ENCODE peak calls at places on chromosomes 3 and 15, in nine cellular contexts. T is fibroblast of lung, H is heart right ventricle, A is body of pancreas, I is pancreas, P is psoas muscle, U is A549, J is GM23338, Z is hepatocyte. F is an unnamed sample.
A peak's percentile ranks its signal among the peaks of the same experiment; 100 is the strongest.

GRCh38 chr15:61364871-61365270 is 135.8 kb upstream of the RORA start:
- DNase-seq in T (no peak), H (no peak), A (no peak), I (no peak), P (no peak), U (no peak), J (peak; percentile 88), Z (peak; percentile 73), F (peak; percentile 6)

GRCh38 chr3:114374433-114374832 is 80.6 kb downstream of the TIGIT start:
- DNase-seq in T (no peak), H (no peak), A (no peak), I (no peak), P (no peak), U (no peak), J (no peak), Z (no peak), F (no peak)

GRCh38 chr3:23480981-23481380 is 277.9 kb downstream of the UBE2E2 start:
- DNase-seq in T (no peak), H (no peak), A (no peak), I (no peak), P (no peak), U (no peak), J (no peak), Z (no peak), F (no peak)

GRCh38 chr3:11238880-11239279 is 33.3 kb upstream of the ATG7 start:
- DNase-seq in T (peak; percentile 99), H (no peak), A (no peak), I (no peak), P (no peak), U (no peak), J (no peak), Z (no peak), F (peak; percentile 86)

GRCh38 chr15:99973351-99973750 is 240.1 kb upstream of the LYSMD4 start:
- DNase-seq in T (no peak), H (no peak), A (no peak), I (no peak), P (no peak), U (no peak), J (no peak), Z (no peak), F (no peak)

GRCh38 chr3:64687381-64687780 is 419 bp downstream of the ADAMTS9 start:
- DNase-seq in T (peak; percentile 1), H (no peak), A (no peak), I (no peak), P (no peak), U (no peak), J (no peak), Z (no peak), F (no peak)

GRCh38 chr15:41115652-41116115 is 396 bp downstream of the INO80 start:
- DNase-seq in T (peak; percentile 59), H (peak; percentile 59), A (peak; percentile 73), I (peak; percentile 69), P (peak; percentile 78), U (peak; percentile 30), J (peak; percentile 82), Z (peak; percentile 86), F (peak; percentile 69)

GRCh38 chr3:101066776-101067175 is 73.6 kb upstream of the ABI3BP start:
- DNase-seq in T (peak; percentile 65), H (no peak), A (no peak), I (no peak), P (no peak), U (no peak), J (no peak), Z (no peak), F (peak; percentile 24)

GRCh38 chr3:99545941-99546580 is 92.3 kb upstream of the COL8A1 start:
- DNase-seq in T (no peak), H (no peak), A (no peak), I (no peak), P (no peak), U (no peak), J (no peak), Z (no peak), F (no peak)

GRCh38 chr15:79816565-79816964 is 80.2 kb downstream of the MTHFS start:
- DNase-seq in T (no peak), H (no peak), A (no peak), I (no peak), P (no peak), U (no peak), J (no peak), Z (no peak), F (no peak)

GRCh38 chr3:24400015-24400414 is 94.6 kb downstream of the THRB start:
- DNase-seq in T (no peak), H (no peak), A (no peak), I (no peak), P (no peak), U (no peak), J (no peak), Z (no peak), F (no peak)

GRCh38 chr15:68277605-68278344 is at the start of gene FEM1B:
- DNase-seq in T (peak; percentile 93), H (peak; percentile 91), A (peak; percentile 92), I (peak; percentile 87), P (peak; percentile 93), U (peak; percentile 93), J (peak; percentile 94), Z (peak; percentile 95), F (peak; percentile 92)

GRCh38 chr15:68278345-68279217 is 1.0 kb downstream of the FEM1B start:
- DNase-seq in T (peak; percentile 66), H (peak; percentile 59), A (peak; percentile 74), I (no peak), P (no peak), U (peak; percentile 56), J (no peak), Z (no peak), F (peak; percentile 26)

GRCh38 chr15:68275165-68275746 is 2.3 kb upstream of the FEM1B start:
- DNase-seq in T (no peak), H (no peak), A (no peak), I (no peak), P (no peak), U (no peak), J (no peak), Z (peak; percentile 30), F (no peak)

GRCh38 chr15:68277131-68277604 is 377 bp upstream of the FEM1B start:
- DNase-seq in T (peak; percentile 65), H (peak; percentile 64), A (peak; percentile 39), I (no peak), P (no peak), U (peak; percentile 55), J (peak; percentile 87), Z (peak; percentile 70), F (peak; percentile 56)

GRCh38 chr15:68276668-68277067 is 877 bp upstream of the FEM1B start:
- DNase-seq in T (no peak), H (no peak), A (no peak), I (no peak), P (no peak), U (no peak), J (no peak), Z (no peak), F (no peak)
- H3K4me1 ChIP-seq in T (peaks cover 30% of the 10 kb centered on the region), H (peaks cover 73% of the 10 kb centered on the region), A (peaks cover 41% of the 10 kb centered on the region), I (peaks cover 31% of the 10 kb centered on the region), P (peaks cover 58% of the 10 kb centered on the region), U (peaks cover 68% of the 10 kb centered on the region), J (peaks cover 52% of the 10 kb centered on the region), Z (peaks cover 39% of the 10 kb centered on the region), F (peaks cover 46% of the 10 kb centered on the region)

DNA sequence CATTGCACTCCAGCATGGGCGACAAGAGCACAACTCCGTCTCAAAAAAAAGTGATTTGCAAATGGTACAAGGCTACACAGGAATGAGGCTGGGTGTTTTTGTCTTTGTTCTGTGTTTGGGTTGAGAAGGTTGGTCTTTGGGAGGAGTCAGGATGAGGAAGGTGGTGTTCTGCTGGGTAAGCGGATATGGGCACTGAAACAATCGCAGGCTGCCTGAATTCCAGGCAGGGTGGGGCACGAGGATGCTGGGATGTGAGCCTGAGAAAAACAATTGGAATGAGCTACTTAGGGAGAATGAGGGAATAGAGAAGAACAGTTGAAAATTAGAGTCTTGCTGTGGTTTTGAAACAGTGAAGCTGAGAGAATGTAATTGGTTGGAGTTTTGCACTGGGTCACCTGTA is 51.6 kb downstream of the ZBTB38 start:
- DNase-seq in T (no peak), H (no peak), A (no peak), I (no peak), P (no peak), U (no peak), J (no peak), Z (no peak), F (no peak)
- H3K4me3 ChIP-seq in T (no peak overlapping the region), H (no peak overlapping the region), A (no peak overlapping the region), I (no peak overlapping the region), P (no peak overlapping the region), U (no peak overlapping the region), J (no peak overlapping the region), Z (no peak overlapping the region), F (no peak overlapping the region)

DNA sequence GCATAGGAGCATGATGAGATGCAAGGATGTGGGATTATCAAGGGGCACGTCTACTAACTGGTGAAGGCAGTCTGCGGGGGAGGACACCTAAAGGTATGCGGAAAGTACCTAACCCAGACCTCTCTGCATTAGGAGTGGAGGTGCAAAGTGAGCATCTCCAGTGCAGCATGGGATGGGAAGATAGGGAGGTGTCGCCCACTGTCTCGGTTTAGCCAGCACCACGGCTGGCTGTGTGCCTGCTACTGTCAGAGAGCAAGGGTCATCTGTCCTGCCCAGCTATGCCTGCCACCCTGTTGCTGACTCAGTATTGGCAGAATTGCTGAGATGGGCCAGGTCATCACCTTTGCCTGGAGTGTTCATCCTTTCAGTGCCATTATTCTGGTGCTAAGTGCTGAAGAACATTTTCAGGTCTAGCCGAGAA is 40.1 kb downstream of the OXNAD1 start:
- DNase-seq in T (no peak), H (no peak), A (no peak), I (no peak), P (no peak), U (no peak), J (no peak), Z (no peak), F (no peak)
- H3K27ac ChIP-seq in T (no peak overlapping the region), H (peak overlapping the region; percentile 48), A (no peak overlapping the region), I (no peak overlapping the region), P (no peak overlapping the region), U (no peak overlapping the region), J (no peak overlapping the region), Z (no peak overlapping the region), F (no peak overlapping the region)

GRCh38 chr15:59352189-59352588 is 20.5 kb downstream of the MYO1E start:
- DNase-seq in T (no peak), H (no peak), A (no peak), I (no peak), P (no peak), U (no peak), J (no peak), Z (no peak), F (no peak)

GRCh38 chr15:59349715-59350420 is 22.8 kb downstream of the MYO1E start:
- DNase-seq in T (peak; percentile 97), H (peak; percentile 46), A (no peak), I (no peak), P (peak; percentile 37), U (peak; percentile 99), J (peak; percentile 35), Z (peak; percentile 76), F (no peak)

GRCh38 chr15:59352683-59353082 is 20.0 kb downstream of the MYO1E start:
- DNase-seq in T (no peak), H (no peak), A (no peak), I (no peak), P (no peak), U (no peak), J (no peak), Z (no peak), F (no peak)

GRCh38 chr15:59347915-59348314 is 24.8 kb downstream of the MYO1E start:
- DNase-seq in T (no peak), H (no peak), A (no peak), I (no peak), P (no peak), U (no peak), J (peak; percentile 32), Z (no peak), F (no peak)

DNA sequence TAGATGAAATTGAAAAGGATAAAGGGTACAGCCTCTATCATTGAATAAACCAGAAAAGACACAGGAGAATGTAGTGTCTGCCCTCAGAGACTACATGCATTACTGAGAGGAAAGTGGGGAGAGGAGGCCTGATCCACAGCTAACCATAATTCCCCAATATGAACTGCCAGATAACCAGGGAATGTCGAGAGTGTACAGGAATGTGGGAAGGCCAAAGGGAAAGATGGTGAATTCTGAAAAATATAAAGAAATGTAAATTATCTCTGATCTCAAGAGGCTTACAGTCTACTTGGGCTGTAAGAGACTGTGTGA is 22.3 kb downstream of the MYO1E start:
- DNase-seq in T (no peak), H (no peak), A (no peak), I (no peak), P (no peak), U (no peak), J (no peak), Z (no peak), F (no peak)
- H3K4me1 ChIP-seq in T (peaks cover 8% of the 10 kb centered on the region), H (peaks cover 69% of the 10 kb centered on the region), A (peaks cover 8% of the 10 kb centered on the region), I (peaks cover 7% of the 10 kb centered on the region), P (peaks cover 41% of the 10 kb centered on the region), U (peaks cover 91% of the 10 kb centered on the region), J (peaks cover 60% of the 10 kb centered on the region), Z (no peaks in the 10 kb centered on the region), F (no peaks in the 10 kb centered on the region)

F was measured in cardiac muscle cell.